ENCODE peak calls at places on chromosomes 7 and 10, in ten cellular contexts. One of them, this sample, is unnamed. For H3K27me3, the result is how much of the 10 kb centered on the place peaks cover.

GRCh38 chr10:3396116-3396515 is 223.5 kb upstream of the PITRM1 start:
- DNase-seq in psoas muscle: no peak
- DNase-seq in aorta: no peak
- DNase-seq in adipocyte: no peak
- DNase-seq in CD8-positive, alpha-beta memory T cell: no peak
- DNase-seq in heart right ventricle: no peak
- DNase-seq in neuronal stem cell: no peak
- DNase-seq in tibial nerve: no peak
- DNase-seq in left ventricle myocardium inferior: no peak
- DNase-seq in mesendoderm: no peak
- DNase-seq in this sample: no peak

GRCh38 chr7:128431221-128431620 is 21.4 kb upstream of the IMPDH1 start:
- DNase-seq in psoas muscle: no peak
- DNase-seq in aorta: no peak
- DNase-seq in adipocyte: no peak
- DNase-seq in CD8-positive, alpha-beta memory T cell: no peak
- DNase-seq in heart right ventricle: no peak
- DNase-seq in neuronal stem cell: no peak
- DNase-seq in tibial nerve: peak
- DNase-seq in left ventricle myocardium inferior: no peak
- DNase-seq in mesendoderm: peak
- DNase-seq in this sample: no peak

GRCh38 chr7:117279931-117280525 is 42.8 kb downstream of the WNT2 start:
- DNase-seq in psoas muscle: no peak
- DNase-seq in aorta: no peak
- DNase-seq in adipocyte: peak
- DNase-seq in CD8-positive, alpha-beta memory T cell: no peak
- DNase-seq in heart right ventricle: no peak
- DNase-seq in neuronal stem cell: no peak
- DNase-seq in tibial nerve: no peak
- DNase-seq in left ventricle myocardium inferior: no peak
- DNase-seq in mesendoderm: no peak
- DNase-seq in this sample: no peak

GRCh38 chr7:106114735-106115383 is 2.7 kb upstream of the SYPL1 start:
- DNase-seq in psoas muscle: no peak
- DNase-seq in aorta: no peak
- DNase-seq in adipocyte: no peak
- DNase-seq in CD8-positive, alpha-beta memory T cell: no peak
- DNase-seq in heart right ventricle: no peak
- DNase-seq in neuronal stem cell: no peak
- DNase-seq in tibial nerve: no peak
- DNase-seq in left ventricle myocardium inferior: no peak
- DNase-seq in mesendoderm: no peak
- DNase-seq in this sample: no peak

GRCh38 chr10:28713626-28714352 is 36.5 kb downstream of the BAMBI start:
- DNase-seq in psoas muscle: no peak
- DNase-seq in aorta: no peak
- DNase-seq in adipocyte: no peak
- DNase-seq in CD8-positive, alpha-beta memory T cell: no peak
- DNase-seq in heart right ventricle: no peak
- DNase-seq in neuronal stem cell: no peak
- DNase-seq in tibial nerve: no peak
- DNase-seq in left ventricle myocardium inferior: no peak
- DNase-seq in mesendoderm: no peak
- DNase-seq in this sample: no peak

GRCh38 chr7:27214587-27214950 is 14.7 kb upstream of the HOXA13 start:
- DNase-seq in psoas muscle: no peak
- DNase-seq in aorta: no peak
- DNase-seq in adipocyte: no peak
- DNase-seq in CD8-positive, alpha-beta memory T cell: no peak
- DNase-seq in heart right ventricle: no peak
- DNase-seq in neuronal stem cell: no peak
- DNase-seq in tibial nerve: no peak
- DNase-seq in left ventricle myocardium inferior: no peak
- DNase-seq in mesendoderm: no peak
- DNase-seq in this sample: peak

GRCh38 chr10:21925851-21926250 is 77.7 kb downstream of the DNAJC1 start:
- DNase-seq in psoas muscle: no peak
- DNase-seq in aorta: no peak
- DNase-seq in adipocyte: no peak
- DNase-seq in CD8-positive, alpha-beta memory T cell: no peak
- DNase-seq in heart right ventricle: no peak
- DNase-seq in neuronal stem cell: no peak
- DNase-seq in tibial nerve: no peak
- DNase-seq in left ventricle myocardium inferior: no peak
- DNase-seq in mesendoderm: no peak
- DNase-seq in this sample: no peak

GRCh38 chr7:92751902-92752901 is 84.2 kb downstream of the CDK6 start:
- DNase-seq in psoas muscle: no peak
- DNase-seq in aorta: no peak
- DNase-seq in adipocyte: peak
- DNase-seq in CD8-positive, alpha-beta memory T cell: no peak
- DNase-seq in heart right ventricle: no peak
- DNase-seq in neuronal stem cell: no peak
- DNase-seq in tibial nerve: no peak
- DNase-seq in left ventricle myocardium inferior: no peak
- DNase-seq in mesendoderm: peak
- DNase-seq in this sample: no peak

DNA sequence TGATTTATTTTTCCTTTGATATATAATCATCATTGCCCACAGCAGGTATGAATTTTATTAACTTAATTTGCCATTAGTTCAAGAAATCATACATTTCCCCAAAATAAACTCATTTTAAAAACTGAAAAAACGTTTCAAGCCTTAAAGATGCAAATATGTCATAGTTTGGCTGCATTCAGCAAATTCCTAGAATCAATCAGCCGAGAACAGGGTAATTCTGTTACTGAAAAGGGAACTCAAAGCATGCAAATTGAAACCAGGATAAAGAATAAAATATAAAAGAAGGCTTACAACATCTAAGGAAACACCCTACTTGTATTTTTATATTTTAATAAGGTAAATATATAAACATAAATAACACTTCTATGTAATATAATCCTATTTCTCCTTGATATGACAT is 233.8 kb upstream of the PRKCQ start:
- DNase-seq in psoas muscle: no peak
- DNase-seq in aorta: no peak
- DNase-seq in adipocyte: peak
- DNase-seq in CD8-positive, alpha-beta memory T cell: no peak
- DNase-seq in heart right ventricle: no peak
- DNase-seq in neuronal stem cell: no peak
- DNase-seq in tibial nerve: no peak
- DNase-seq in left ventricle myocardium inferior: no peak
- DNase-seq in mesendoderm: no peak
- DNase-seq in this sample: no peak
- H3K27me3 ChIP-seq in psoas muscle: under half
- H3K27me3 ChIP-seq in aorta: under half
- H3K27me3 ChIP-seq in adipocyte: under half
- H3K27me3 ChIP-seq in CD8-positive, alpha-beta memory T cell: under half
- H3K27me3 ChIP-seq in heart right ventricle: under half
- H3K27me3 ChIP-seq in neuronal stem cell: under half
- H3K27me3 ChIP-seq in tibial nerve: under half
- H3K27me3 ChIP-seq in left ventricle myocardium inferior: under half
- H3K27me3 ChIP-seq in mesendoderm: under half
- H3K27me3 ChIP-seq in this sample: under half

GRCh38 chr10:49610735-49611165 is 640 bp downstream of the SLC18A3 start:
- DNase-seq in psoas muscle: no peak
- DNase-seq in aorta: peak
- DNase-seq in adipocyte: no peak
- DNase-seq in CD8-positive, alpha-beta memory T cell: no peak
- DNase-seq in heart right ventricle: no peak
- DNase-seq in neuronal stem cell: no peak
- DNase-seq in tibial nerve: no peak
- DNase-seq in left ventricle myocardium inferior: no peak
- DNase-seq in mesendoderm: no peak
- DNase-seq in this sample: no peak

GRCh38 chr10:49608925-49609282 is 1.2 kb upstream of the SLC18A3 start:
- DNase-seq in psoas muscle: no peak
- DNase-seq in aorta: peak
- DNase-seq in adipocyte: no peak
- DNase-seq in CD8-positive, alpha-beta memory T cell: no peak
- DNase-seq in heart right ventricle: no peak
- DNase-seq in neuronal stem cell: no peak
- DNase-seq in tibial nerve: no peak
- DNase-seq in left ventricle myocardium inferior: no peak
- DNase-seq in mesendoderm: no peak
- DNase-seq in this sample: no peak

GRCh38 chr10:49608166-49608758 is 1.8 kb upstream of the SLC18A3 start:
- DNase-seq in psoas muscle: no peak
- DNase-seq in aorta: peak
- DNase-seq in adipocyte: no peak
- DNase-seq in CD8-positive, alpha-beta memory T cell: no peak
- DNase-seq in heart right ventricle: no peak
- DNase-seq in neuronal stem cell: no peak
- DNase-seq in tibial nerve: no peak
- DNase-seq in left ventricle myocardium inferior: no peak
- DNase-seq in mesendoderm: no peak
- DNase-seq in this sample: no peak

GRCh38 chr10:49610015-49610734 is at the start of gene SLC18A3:
- DNase-seq in psoas muscle: no peak
- DNase-seq in aorta: peak
- DNase-seq in adipocyte: peak
- DNase-seq in CD8-positive, alpha-beta memory T cell: no peak
- DNase-seq in heart right ventricle: no peak
- DNase-seq in neuronal stem cell: no peak
- DNase-seq in tibial nerve: no peak
- DNase-seq in left ventricle myocardium inferior: no peak
- DNase-seq in mesendoderm: no peak
- DNase-seq in this sample: no peak

GRCh38 chr10:49609283-49610014 is 661 bp upstream of the SLC18A3 start:
- DNase-seq in psoas muscle: no peak
- DNase-seq in aorta: peak
- DNase-seq in adipocyte: no peak
- DNase-seq in CD8-positive, alpha-beta memory T cell: no peak
- DNase-seq in heart right ventricle: no peak
- DNase-seq in neuronal stem cell: no peak
- DNase-seq in tibial nerve: no peak
- DNase-seq in left ventricle myocardium inferior: no peak
- DNase-seq in mesendoderm: no peak
- DNase-seq in this sample: no peak
- H3K27me3 ChIP-seq in psoas muscle: half or more
- H3K27me3 ChIP-seq in aorta: under half
- H3K27me3 ChIP-seq in adipocyte: half or more
- H3K27me3 ChIP-seq in CD8-positive, alpha-beta memory T cell: under half
- H3K27me3 ChIP-seq in heart right ventricle: half or more
- H3K27me3 ChIP-seq in neuronal stem cell: under half
- H3K27me3 ChIP-seq in tibial nerve: half or more
- H3K27me3 ChIP-seq in left ventricle myocardium inferior: half or more
- H3K27me3 ChIP-seq in mesendoderm: half or more
- H3K27me3 ChIP-seq in this sample: half or more

GRCh38 chr7:66418537-66418936 is 210.1 kb upstream of the KCTD7 start:
- DNase-seq in psoas muscle: no peak
- DNase-seq in aorta: no peak
- DNase-seq in adipocyte: no peak
- DNase-seq in CD8-positive, alpha-beta memory T cell: no peak
- DNase-seq in heart right ventricle: no peak
- DNase-seq in neuronal stem cell: no peak
- DNase-seq in tibial nerve: no peak
- DNase-seq in left ventricle myocardium inferior: no peak
- DNase-seq in mesendoderm: no peak
- DNase-seq in this sample: no peak
- H3K27me3 ChIP-seq in psoas muscle: under half
- H3K27me3 ChIP-seq in aorta: under half
- H3K27me3 ChIP-seq in adipocyte: under half
- H3K27me3 ChIP-seq in CD8-positive, alpha-beta memory T cell: under half
- H3K27me3 ChIP-seq in heart right ventricle: under half
- H3K27me3 ChIP-seq in neuronal stem cell: under half
- H3K27me3 ChIP-seq in tibial nerve: under half
- H3K27me3 ChIP-seq in left ventricle myocardium inferior: under half
- H3K27me3 ChIP-seq in mesendoderm: under half
- H3K27me3 ChIP-seq in this sample: under half

GRCh38 chr10:79947787-79948424 is 999 bp downstream of the SFTPD start:
- DNase-seq in psoas muscle: no peak
- DNase-seq in aorta: no peak
- DNase-seq in adipocyte: no peak
- DNase-seq in CD8-positive, alpha-beta memory T cell: no peak
- DNase-seq in heart right ventricle: no peak
- DNase-seq in neuronal stem cell: no peak
- DNase-seq in tibial nerve: no peak
- DNase-seq in left ventricle myocardium inferior: no peak
- DNase-seq in mesendoderm: no peak
- DNase-seq in this sample: peak

GRCh38 chr10:79947083-79947415 is 1.9 kb downstream of the SFTPD start:
- DNase-seq in psoas muscle: no peak
- DNase-seq in aorta: peak
- DNase-seq in adipocyte: no peak
- DNase-seq in CD8-positive, alpha-beta memory T cell: no peak
- DNase-seq in heart right ventricle: no peak
- DNase-seq in neuronal stem cell: no peak
- DNase-seq in tibial nerve: no peak
- DNase-seq in left ventricle myocardium inferior: no peak
- DNase-seq in mesendoderm: no peak
- DNase-seq in this sample: peak

GRCh38 chr10:79943871-79944270 is 5.0 kb downstream of the SFTPD start:
- DNase-seq in psoas muscle: no peak
- DNase-seq in aorta: no peak
- DNase-seq in adipocyte: no peak
- DNase-seq in CD8-positive, alpha-beta memory T cell: no peak
- DNase-seq in heart right ventricle: no peak
- DNase-seq in neuronal stem cell: no peak
- DNase-seq in tibial nerve: no peak
- DNase-seq in left ventricle myocardium inferior: no peak
- DNase-seq in mesendoderm: no peak
- DNase-seq in this sample: peak

GRCh38 chr10:79944428-79945395 is 4.2 kb downstream of the SFTPD start:
- DNase-seq in psoas muscle: no peak
- DNase-seq in aorta: peak
- DNase-seq in adipocyte: no peak
- DNase-seq in CD8-positive, alpha-beta memory T cell: no peak
- DNase-seq in heart right ventricle: no peak
- DNase-seq in neuronal stem cell: no peak
- DNase-seq in tibial nerve: no peak
- DNase-seq in left ventricle myocardium inferior: no peak
- DNase-seq in mesendoderm: no peak
- DNase-seq in this sample: peak

DNA sequence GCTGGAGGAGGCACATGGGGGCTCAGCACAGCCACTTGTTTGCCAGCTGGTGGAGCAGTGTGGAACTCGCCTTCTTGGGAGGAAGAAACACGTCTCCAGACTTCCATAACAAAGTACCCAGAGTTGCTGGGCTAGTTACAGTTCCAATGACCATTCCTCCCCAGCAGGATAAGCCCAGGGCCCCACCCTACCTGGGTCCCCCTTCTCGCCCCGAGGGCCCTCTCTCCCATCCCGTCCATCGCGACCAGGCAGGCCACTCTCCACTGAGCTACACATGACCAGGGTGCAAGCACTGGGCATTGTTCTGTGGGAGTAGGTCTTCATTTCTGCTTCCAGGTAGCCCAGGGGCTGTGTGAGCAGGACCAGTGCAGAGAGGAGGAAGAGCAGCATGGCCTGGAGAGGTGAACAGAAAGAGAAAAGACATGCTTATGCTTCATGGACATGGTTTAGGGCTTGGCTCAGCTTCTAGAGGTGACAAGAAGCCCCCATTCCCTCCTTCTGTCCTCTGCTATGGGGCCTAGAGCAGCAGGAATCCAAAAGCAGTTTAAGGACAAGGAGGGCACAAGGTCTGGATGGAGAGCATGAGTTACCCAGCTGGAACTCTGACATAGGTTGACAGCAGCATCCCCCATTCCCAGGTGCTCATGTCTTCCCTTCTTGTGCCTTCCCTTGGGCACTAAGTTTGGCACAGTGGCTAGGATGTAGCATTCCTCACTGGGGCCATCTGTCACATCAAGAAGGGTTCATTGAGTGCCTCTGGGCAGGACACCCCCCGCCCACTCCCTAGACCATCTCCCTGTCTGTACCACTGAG is 2.4 kb downstream of the SFTPD start:
- DNase-seq in psoas muscle: no peak
- DNase-seq in aorta: peak
- DNase-seq in adipocyte: no peak
- DNase-seq in CD8-positive, alpha-beta memory T cell: no peak
- DNase-seq in heart right ventricle: no peak
- DNase-seq in neuronal stem cell: no peak
- DNase-seq in tibial nerve: no peak
- DNase-seq in left ventricle myocardium inferior: no peak
- DNase-seq in mesendoderm: no peak
- DNase-seq in this sample: peak
- H3K27me3 ChIP-seq in psoas muscle: under half
- H3K27me3 ChIP-seq in aorta: under half
- H3K27me3 ChIP-seq in adipocyte: half or more
- H3K27me3 ChIP-seq in CD8-positive, alpha-beta memory T cell: under half
- H3K27me3 ChIP-seq in heart right ventricle: under half
- H3K27me3 ChIP-seq in neuronal stem cell: under half
- H3K27me3 ChIP-seq in tibial nerve: under half
- H3K27me3 ChIP-seq in left ventricle myocardium inferior: under half
- H3K27me3 ChIP-seq in mesendoderm: under half
- H3K27me3 ChIP-seq in this sample: under half

This sample was measured in right atrium auricular region.